ENCODE peak calls at places on chromosomes 13 and 19, in five cellular contexts. One of them, this sample, is unnamed.

GRCh38 chr19:55447421-55448174 is 4.5 kb upstream of the SHISA7 start:
- DNase-seq in type B pancreatic cell: no peak
- DNase-seq in activated gamma-delta T cell treated with Interleukin-2 at 50 U/mL for 16 hours: no peak
- DNase-seq in stimulated activated CD8-positive, alpha-beta memory T cell treated with anti-CD3 and anti-CD28 coated beads, Interleukin-7, amount 100 ng/mL, for 1 hour: no peak
- DNase-seq in neural crest cell: no peak
- DNase-seq in this sample: no peak

GRCh38 chr13:51818771-51819511 is 15.0 kb upstream of the DHRS12 start:
- DNase-seq in type B pancreatic cell: no peak
- DNase-seq in stimulated activated CD8-positive, alpha-beta memory T cell treated with anti-CD3 and anti-CD28 coated beads, Interleukin-7, amount 100 ng/mL, for 1 hour: no peak
- DNase-seq in activated gamma-delta T cell treated with Interleukin-2 at 50 U/mL for 16 hours: no peak
- DNase-seq in neural crest cell: no peak
- DNase-seq in this sample: no peak

GRCh38 chr19:14632286-14632685 is 42.4 kb downstream of the ADGRE3 start:
- DNase-seq in neural crest cell: peak; percentile 4
- DNase-seq in type B pancreatic cell: no peak
- DNase-seq in activated gamma-delta T cell treated with Interleukin-2 at 50 U/mL for 16 hours: no peak
- DNase-seq in stimulated activated CD8-positive, alpha-beta memory T cell treated with anti-CD3 and anti-CD28 coated beads, Interleukin-7, amount 100 ng/mL, for 1 hour: no peak
- DNase-seq in this sample: no peak

GRCh38 chr19:6014551-6015135 is 36.7 kb upstream of the RANBP3 start:
- DNase-seq in neural crest cell: no peak
- DNase-seq in stimulated activated CD8-positive, alpha-beta memory T cell treated with anti-CD3 and anti-CD28 coated beads, Interleukin-7, amount 100 ng/mL, for 1 hour: no peak
- DNase-seq in activated gamma-delta T cell treated with Interleukin-2 at 50 U/mL for 16 hours: no peak
- DNase-seq in type B pancreatic cell: no peak
- DNase-seq in this sample: no peak

GRCh38 chr13:32473650-32474049 is 45.7 kb upstream of the N4BP2L1 start:
- DNase-seq in activated gamma-delta T cell treated with Interleukin-2 at 50 U/mL for 16 hours: no peak
- DNase-seq in type B pancreatic cell: no peak
- DNase-seq in stimulated activated CD8-positive, alpha-beta memory T cell treated with anti-CD3 and anti-CD28 coated beads, Interleukin-7, amount 100 ng/mL, for 1 hour: no peak
- DNase-seq in neural crest cell: no peak
- DNase-seq in this sample: no peak

GRCh38 chr19:52653161-52653560 is 15.0 kb upstream of the ZNF83 start:
- DNase-seq in type B pancreatic cell: no peak
- DNase-seq in activated gamma-delta T cell treated with Interleukin-2 at 50 U/mL for 16 hours: no peak
- DNase-seq in stimulated activated CD8-positive, alpha-beta memory T cell treated with anti-CD3 and anti-CD28 coated beads, Interleukin-7, amount 100 ng/mL, for 1 hour: no peak
- DNase-seq in neural crest cell: no peak
- DNase-seq in this sample: no peak

GRCh38 chr19:2034729-2035589 is 16.1 kb downstream of the MKNK2 start:
- DNase-seq in stimulated activated CD8-positive, alpha-beta memory T cell treated with anti-CD3 and anti-CD28 coated beads, Interleukin-7, amount 100 ng/mL, for 1 hour: no peak
- DNase-seq in type B pancreatic cell: peak; percentile 72
- DNase-seq in activated gamma-delta T cell treated with Interleukin-2 at 50 U/mL for 16 hours: peak; percentile 44
- DNase-seq in neural crest cell: peak; percentile 41
- DNase-seq in this sample: no peak

GRCh38 chr13:73754727-73755292 is 379.4 kb downstream of the KLF12 start:
- DNase-seq in activated gamma-delta T cell treated with Interleukin-2 at 50 U/mL for 16 hours: peak; percentile 21
- DNase-seq in stimulated activated CD8-positive, alpha-beta memory T cell treated with anti-CD3 and anti-CD28 coated beads, Interleukin-7, amount 100 ng/mL, for 1 hour: no peak
- DNase-seq in type B pancreatic cell: no peak
- DNase-seq in neural crest cell: peak; percentile 50
- DNase-seq in this sample: no peak

GRCh38 chr19:43290568-43291359 is 21.4 kb upstream of the PSG9 start:
- DNase-seq in type B pancreatic cell: no peak
- DNase-seq in neural crest cell: peak; percentile 2
- DNase-seq in activated gamma-delta T cell treated with Interleukin-2 at 50 U/mL for 16 hours: no peak
- DNase-seq in stimulated activated CD8-positive, alpha-beta memory T cell treated with anti-CD3 and anti-CD28 coated beads, Interleukin-7, amount 100 ng/mL, for 1 hour: no peak
- DNase-seq in this sample: no peak

GRCh38 chr19:1828279-1829238 is 16.5 kb upstream of the ATP8B3 start:
- DNase-seq in type B pancreatic cell: no peak
- DNase-seq in activated gamma-delta T cell treated with Interleukin-2 at 50 U/mL for 16 hours: no peak
- DNase-seq in neural crest cell: no peak
- DNase-seq in stimulated activated CD8-positive, alpha-beta memory T cell treated with anti-CD3 and anti-CD28 coated beads, Interleukin-7, amount 100 ng/mL, for 1 hour: no peak
- DNase-seq in this sample: no peak

GRCh38 chr19:7636691-7637373 is at the start of gene STXBP2:
- DNase-seq in stimulated activated CD8-positive, alpha-beta memory T cell treated with anti-CD3 and anti-CD28 coated beads, Interleukin-7, amount 100 ng/mL, for 1 hour: peak; percentile 89
- DNase-seq in activated gamma-delta T cell treated with Interleukin-2 at 50 U/mL for 16 hours: peak; percentile 93
- DNase-seq in neural crest cell: no peak
- DNase-seq in type B pancreatic cell: peak; percentile 84
- DNase-seq in this sample: no peak

GRCh38 chr13:20441066-20441465 is 84.6 kb downstream of the CRYL1 start:
- DNase-seq in neural crest cell: no peak
- DNase-seq in activated gamma-delta T cell treated with Interleukin-2 at 50 U/mL for 16 hours: no peak
- DNase-seq in type B pancreatic cell: no peak
- DNase-seq in stimulated activated CD8-positive, alpha-beta memory T cell treated with anti-CD3 and anti-CD28 coated beads, Interleukin-7, amount 100 ng/mL, for 1 hour: no peak
- DNase-seq in this sample: no peak

GRCh38 chr13:44303681-44304432 is 69.8 kb upstream of the SERP2 start:
- DNase-seq in type B pancreatic cell: no peak
- DNase-seq in stimulated activated CD8-positive, alpha-beta memory T cell treated with anti-CD3 and anti-CD28 coated beads, Interleukin-7, amount 100 ng/mL, for 1 hour: no peak
- DNase-seq in activated gamma-delta T cell treated with Interleukin-2 at 50 U/mL for 16 hours: no peak
- DNase-seq in neural crest cell: no peak
- DNase-seq in this sample: peak; percentile 55

GRCh38 chr13:34254366-34254765 is 436.4 kb downstream of the RFC3 start:
- DNase-seq in type B pancreatic cell: no peak
- DNase-seq in neural crest cell: no peak
- DNase-seq in stimulated activated CD8-positive, alpha-beta memory T cell treated with anti-CD3 and anti-CD28 coated beads, Interleukin-7, amount 100 ng/mL, for 1 hour: no peak
- DNase-seq in activated gamma-delta T cell treated with Interleukin-2 at 50 U/mL for 16 hours: no peak
- DNase-seq in this sample: no peak

GRCh38 chr19:53864308-53864836 is 3.3 kb upstream of the MYADM start:
- DNase-seq in neural crest cell: no peak
- DNase-seq in stimulated activated CD8-positive, alpha-beta memory T cell treated with anti-CD3 and anti-CD28 coated beads, Interleukin-7, amount 100 ng/mL, for 1 hour: no peak
- DNase-seq in type B pancreatic cell: no peak
- DNase-seq in activated gamma-delta T cell treated with Interleukin-2 at 50 U/mL for 16 hours: no peak
- DNase-seq in this sample: no peak

GRCh38 chr19:46349311-46349993 is 2.6 kb downstream of the PPP5C start:
- DNase-seq in type B pancreatic cell: no peak
- DNase-seq in neural crest cell: no peak
- DNase-seq in stimulated activated CD8-positive, alpha-beta memory T cell treated with anti-CD3 and anti-CD28 coated beads, Interleukin-7, amount 100 ng/mL, for 1 hour: no peak
- DNase-seq in activated gamma-delta T cell treated with Interleukin-2 at 50 U/mL for 16 hours: no peak
- DNase-seq in this sample: no peak

GRCh38 chr19:6209680-6210079 is 70.1 kb downstream of the MLLT1 start:
- DNase-seq in type B pancreatic cell: no peak
- DNase-seq in activated gamma-delta T cell treated with Interleukin-2 at 50 U/mL for 16 hours: no peak
- DNase-seq in neural crest cell: no peak
- DNase-seq in stimulated activated CD8-positive, alpha-beta memory T cell treated with anti-CD3 and anti-CD28 coated beads, Interleukin-7, amount 100 ng/mL, for 1 hour: no peak
- DNase-seq in this sample: no peak

GRCh38 chr13:113959198-113959597 is 14.7 kb downstream of the C13orf46 start:
- DNase-seq in type B pancreatic cell: no peak
- DNase-seq in neural crest cell: no peak
- DNase-seq in stimulated activated CD8-positive, alpha-beta memory T cell treated with anti-CD3 and anti-CD28 coated beads, Interleukin-7, amount 100 ng/mL, for 1 hour: no peak
- DNase-seq in activated gamma-delta T cell treated with Interleukin-2 at 50 U/mL for 16 hours: no peak
- DNase-seq in this sample: no peak

GRCh38 chr13:20528451-20528850 is 2.8 kb upstream of the CRYL1 start:
- DNase-seq in activated gamma-delta T cell treated with Interleukin-2 at 50 U/mL for 16 hours: no peak
- DNase-seq in stimulated activated CD8-positive, alpha-beta memory T cell treated with anti-CD3 and anti-CD28 coated beads, Interleukin-7, amount 100 ng/mL, for 1 hour: no peak
- DNase-seq in type B pancreatic cell: no peak
- DNase-seq in neural crest cell: no peak
- DNase-seq in this sample: no peak

GRCh38 chr19:46862974-46863632 is 2.3 kb downstream of the ARHGAP35 start:
- DNase-seq in neural crest cell: no peak
- DNase-seq in activated gamma-delta T cell treated with Interleukin-2 at 50 U/mL for 16 hours: no peak
- DNase-seq in stimulated activated CD8-positive, alpha-beta memory T cell treated with anti-CD3 and anti-CD28 coated beads, Interleukin-7, amount 100 ng/mL, for 1 hour: no peak
- DNase-seq in type B pancreatic cell: no peak
- DNase-seq in this sample: no peak

GRCh38 chr19:36577271-36577996 is 4.3 kb upstream of the ZNF529 start:
- DNase-seq in neural crest cell: no peak
- DNase-seq in activated gamma-delta T cell treated with Interleukin-2 at 50 U/mL for 16 hours: no peak
- DNase-seq in stimulated activated CD8-positive, alpha-beta memory T cell treated with anti-CD3 and anti-CD28 coated beads, Interleukin-7, amount 100 ng/mL, for 1 hour: no peak
- DNase-seq in type B pancreatic cell: no peak
- DNase-seq in this sample: no peak

GRCh38 chr13:109715902-109716301 is 70.5 kb downstream of the IRS2 start:
- DNase-seq in neural crest cell: no peak
- DNase-seq in type B pancreatic cell: no peak
- DNase-seq in stimulated activated CD8-positive, alpha-beta memory T cell treated with anti-CD3 and anti-CD28 coated beads, Interleukin-7, amount 100 ng/mL, for 1 hour: no peak
- DNase-seq in activated gamma-delta T cell treated with Interleukin-2 at 50 U/mL for 16 hours: no peak
- DNase-seq in this sample: no peak